ENCODE peak calls at places on chromosomes 2 and 18, in six cellular contexts. E is ascending aorta, Z is A549, T is IMR-90, C is vagina, B is OCI-LY7. Q is an unnamed sample.

GRCh38 chr2:111534816-111535803 is 348.9 kb downstream of the ANAPC1 start:
- DNase-seq in T (peak; percentile 56), E (no peak), C (no peak), Z (no peak), B (no peak), Q (no peak)

GRCh38 chr2:182913064-182913463 is 46.6 kb upstream of the FRZB start:
- DNase-seq in T (no peak), B (no peak), C (no peak), E (no peak), Z (no peak), Q (no peak)

GRCh38 chr2:50952596-50952995 is 79.3 kb downstream of the NRXN1 start:
- DNase-seq in T (peak; percentile 67), B (no peak), Z (no peak), C (no peak), E (no peak), Q (no peak)

GRCh38 chr2:58045580-58046334 is 849 bp upstream of the VRK2 start:
- DNase-seq in B (peak; percentile 15), E (no peak), C (no peak), T (no peak), Z (no peak), Q (no peak)

GRCh38 chr2:88055436-88056128 is at the start of gene KRCC1:
- DNase-seq in E (peak; percentile 83), Z (peak; percentile 92), T (peak; percentile 95), C (peak; percentile 93), B (peak; percentile 97), Q (peak; percentile 75)

GRCh38 chr2:205324355-205324754 is 357.9 kb upstream of the NRP2 start:
- DNase-seq in C (no peak), Z (no peak), B (no peak), E (no peak), T (no peak), Q (no peak)

GRCh38 chr18:68033466-68033865 is 516.9 kb upstream of the DSEL start:
- DNase-seq in T (peak; percentile 7), E (no peak), B (no peak), Z (no peak), C (no peak), Q (no peak)

GRCh38 chr2:44055664-44056063 is 59.9 kb upstream of the LRPPRC start:
- DNase-seq in C (no peak), Z (no peak), T (no peak), E (no peak), B (no peak), Q (no peak)

GRCh38 chr2:163556511-163556910 is 179.3 kb downstream of the FIGN start:
- DNase-seq in Z (no peak), C (no peak), E (no peak), T (no peak), B (no peak), Q (peak; percentile 7)

GRCh38 chr2:104289646-104290565 is 564.0 kb upstream of the POU3F3 start:
- DNase-seq in B (no peak), C (no peak), Z (no peak), T (no peak), E (no peak), Q (no peak)

GRCh38 chr18:22020867-22021370 is 148.5 kb upstream of the GATA6 start:
- DNase-seq in B (no peak), T (no peak), E (no peak), Z (no peak), C (no peak), Q (no peak)

GRCh38 chr2:67835266-67835665 is 227.5 kb downstream of the C1D start:
- DNase-seq in Z (no peak), B (no peak), T (no peak), E (no peak), C (no peak), Q (no peak)

GRCh38 chr2:232438951-232439757 is 16.8 kb upstream of the ALPI start:
- DNase-seq in E (no peak), Z (no peak), C (no peak), T (no peak), B (peak; percentile 28), Q (no peak)

GRCh38 chr2:84939426-84940087 is 31.4 kb upstream of the KCMF1 start:
- DNase-seq in B (peak; percentile 94), C (no peak), Z (no peak), T (no peak), E (no peak), Q (no peak)

GRCh38 chr2:128444044-128444771 is 125.5 kb upstream of the HS6ST1 start:
- DNase-seq in Z (no peak), C (peak; percentile 64), T (no peak), B (no peak), E (peak; percentile 3), Q (no peak)

GRCh38 chr2:23384551-23385349 is at the start of gene KLHL29:
- DNase-seq in T (peak; percentile 71), B (peak; percentile 50), E (no peak), C (peak; percentile 85), Z (peak; percentile 89), Q (no peak)

GRCh38 chr18:5521000-5521399 is 22.8 kb downstream of the EPB41L3 start:
- DNase-seq in C (no peak), T (no peak), Z (no peak), E (no peak), B (no peak), Q (no peak)

GRCh38 chr2:84906900-84907714 is 1.7 kb downstream of the TMSB10 start:
- DNase-seq in T (peak; percentile 75), Z (peak; percentile 93), B (peak; percentile 74), E (no peak), C (peak; percentile 90), Q (no peak)

GRCh38 chr2:233289590-233290424 is 17.8 kb upstream of the SAG start:
- DNase-seq in C (no peak), B (no peak), E (no peak), Z (no peak), T (no peak), Q (no peak)

GRCh38 chr18:57547260-57547659 is 39.2 kb downstream of the FECH start:
- DNase-seq in E (no peak), C (no peak), B (no peak), Z (no peak), T (no peak), Q (no peak)

GRCh38 chr2:12666445-12666844 is 50.3 kb upstream of the TRIB2 start:
- DNase-seq in E (no peak), T (no peak), Z (no peak), C (no peak), B (no peak), Q (no peak)

GRCh38 chr2:166632616-166633015 is 138.6 kb upstream of the SCN7A start:
- DNase-seq in B (no peak), Z (no peak), C (no peak), T (peak; percentile 98), E (no peak), Q (peak; percentile 63)

GRCh38 chr2:57373530-57373929 is 673.1 kb upstream of the VRK2 start:
- DNase-seq in B (no peak), Z (no peak), C (no peak), T (peak; percentile 35), E (no peak), Q (peak; percentile 45)

GRCh38 chr2:74585406-74586182 is 31.1 kb downstream of the DOK1 start:
- DNase-seq in E (no peak), T (no peak), Z (no peak), C (no peak), B (peak; percentile 22), Q (no peak)
- TF ChIP-seq CTCF in E (no peak), T (no peak), Z (no peak), C (no peak), B (peak; percentile 56), Q (no peak)

GRCh38 chr18:50494569-50494968 is 65.3 kb upstream of the MAPK4 start:
- DNase-seq in B (no peak), Z (no peak), E (no peak), T (no peak), C (no peak), Q (no peak)
- H3K4me3 ChIP-seq in B (no peak overlapping the region), Z (no peak overlapping the region), E (no peak overlapping the region), T (no peak overlapping the region), C (no peak overlapping the region), Q (no peak overlapping the region)

GRCh38 chr2:25125189-25125588 is 43.2 kb downstream of the POMC start:
- DNase-seq in T (no peak), E (no peak), C (no peak), Z (no peak), B (no peak), Q (no peak)

GRCh38 chr2:25125949-25126348 is 42.4 kb downstream of the POMC start:
- DNase-seq in Z (no peak), C (no peak), B (no peak), E (no peak), T (no peak), Q (no peak)

GRCh38 chr2:25131253-25131566 is 37.2 kb downstream of the POMC start:
- DNase-seq in E (no peak), C (no peak), T (no peak), Z (no peak), B (no peak), Q (no peak)

GRCh38 chr2:25129901-25130520 is 38.4 kb downstream of the POMC start:
- DNase-seq in T (no peak), Z (no peak), C (no peak), B (no peak), E (no peak), Q (no peak)

GRCh38 chr2:25127631-25128030 is 40.7 kb downstream of the POMC start:
- DNase-seq in B (no peak), Z (no peak), C (no peak), T (peak; percentile 59), E (no peak), Q (no peak)
- TF ChIP-seq CTCF in B (no peak), Z (no peak), C (no peak), T (no peak), E (no peak), Q (no peak)

GRCh38 chr18:76522551-76522950 is 27.5 kb upstream of the ZNF516 start:
- DNase-seq in E (no peak), Z (no peak), T (no peak), B (no peak), C (no peak), Q (no peak)

GRCh38 chr18:76524477-76524876 is 29.4 kb upstream of the ZNF516 start:
- DNase-seq in E (no peak), T (no peak), Z (no peak), B (no peak), C (no peak), Q (no peak)

GRCh38 chr18:76528477-76529432 is 33.7 kb upstream of the ZNF516 start:
- DNase-seq in Z (no peak), E (no peak), T (peak; percentile 83), B (no peak), C (peak; percentile 89), Q (no peak)

GRCh38 chr18:76522104-76522503 is 27.1 kb upstream of the ZNF516 start:
- DNase-seq in C (no peak), Z (no peak), E (no peak), B (no peak), T (no peak), Q (no peak)

DNA sequence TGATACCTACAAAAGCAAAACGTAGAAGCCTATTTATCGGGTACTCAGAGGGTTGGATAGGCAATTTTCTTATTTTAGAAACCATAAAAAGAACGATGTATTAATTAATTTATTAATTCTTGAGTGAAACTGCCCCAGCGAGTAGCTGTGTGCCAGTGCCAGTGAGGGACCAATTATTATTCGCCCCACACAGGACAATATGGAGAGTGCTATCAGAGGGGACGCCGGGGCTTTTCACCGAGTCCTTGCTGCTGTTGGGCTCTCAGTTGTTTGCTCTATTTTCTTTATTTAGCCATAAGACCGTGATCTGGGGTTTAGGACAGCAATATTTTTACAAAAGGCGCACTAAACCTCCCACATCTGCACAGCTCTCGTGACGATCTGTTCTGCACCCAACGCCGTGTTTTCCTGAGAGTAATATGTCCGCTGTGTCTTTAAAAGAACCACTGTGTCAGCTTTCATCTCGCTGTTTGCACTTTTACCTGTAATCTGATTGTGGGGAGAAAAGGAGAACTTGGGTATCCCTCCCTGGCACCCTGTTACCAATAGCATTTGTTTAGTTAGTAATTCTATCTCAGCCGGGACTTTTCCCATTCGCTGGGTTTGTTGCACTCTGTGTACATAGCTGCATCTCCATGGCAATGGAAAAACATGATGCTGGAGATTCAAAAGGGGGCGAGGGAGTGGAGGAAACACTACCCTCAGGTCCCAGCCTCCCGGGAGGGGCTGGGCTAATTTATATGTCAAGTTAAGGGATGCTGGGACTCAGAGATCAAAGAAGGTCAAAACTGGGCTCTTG is 30.1 kb upstream of the ZNF516 start:
- DNase-seq in T (peak; percentile 68), C (no peak), E (no peak), Z (peak; percentile 46), B (no peak), Q (no peak)
- H3K4me3 ChIP-seq in T (peak overlapping the region; percentile 52), C (peak overlapping the region; percentile 44), E (peak overlapping the region; percentile 49), Z (peak overlapping the region; percentile 39), B (no peak overlapping the region), Q (peak overlapping the region; percentile 41)